ENCODE peak calls at places on chromosomes 1 and 21, in ten cellular contexts. One of them, this sample, is unnamed.

GRCh38 chr1:213252026-213252425 is 201.0 kb downstream of the RPS6KC1 start:
- DNase-seq in AG09309: no peak
- DNase-seq in CD8-positive, alpha-beta T cell: no peak
- DNase-seq in GOT3: no peak
- DNase-seq in neuronal stem cell: no peak
- DNase-seq in NCI-H1436: no peak
- DNase-seq in left ventricle myocardium inferior: no peak
- DNase-seq in NCI-H1105 treated with DMSO at 0.1 percent for 48 hours: no peak
- DNase-seq in SHP77: no peak
- DNase-seq in cardiac fibroblast: no peak
- DNase-seq in this sample: no peak

GRCh38 chr1:157384252-157384651 is 168.1 kb downstream of the FCRL5 start:
- DNase-seq in AG09309: no peak
- DNase-seq in CD8-positive, alpha-beta T cell: no peak
- DNase-seq in GOT3: no peak
- DNase-seq in neuronal stem cell: no peak
- DNase-seq in NCI-H1436: no peak
- DNase-seq in left ventricle myocardium inferior: no peak
- DNase-seq in NCI-H1105 treated with DMSO at 0.1 percent for 48 hours: no peak
- DNase-seq in SHP77: no peak
- DNase-seq in cardiac fibroblast: no peak
- DNase-seq in this sample: no peak

GRCh38 chr1:233409540-233409939 is 82.0 kb downstream of the MAP3K21 start:
- DNase-seq in AG09309: no peak
- DNase-seq in CD8-positive, alpha-beta T cell: no peak
- DNase-seq in GOT3: no peak
- DNase-seq in neuronal stem cell: no peak
- DNase-seq in NCI-H1436: no peak
- DNase-seq in left ventricle myocardium inferior: no peak
- DNase-seq in NCI-H1105 treated with DMSO at 0.1 percent for 48 hours: no peak
- DNase-seq in SHP77: no peak
- DNase-seq in cardiac fibroblast: no peak
- DNase-seq in this sample: no peak

GRCh38 chr1:226406401-226406881 is 1.5 kb downstream of the PARP1 start:
- DNase-seq in AG09309: no peak
- DNase-seq in CD8-positive, alpha-beta T cell: no peak
- DNase-seq in GOT3: no peak
- DNase-seq in neuronal stem cell: no peak
- DNase-seq in NCI-H1436: no peak
- DNase-seq in left ventricle myocardium inferior: no peak
- DNase-seq in NCI-H1105 treated with DMSO at 0.1 percent for 48 hours: no peak
- DNase-seq in SHP77: no peak
- DNase-seq in cardiac fibroblast: peak; percentile 56
- DNase-seq in this sample: peak; percentile 23

GRCh38 chr1:183159960-183160359 is 26.1 kb upstream of the LAMC2 start:
- DNase-seq in AG09309: no peak
- DNase-seq in CD8-positive, alpha-beta T cell: no peak
- DNase-seq in GOT3: no peak
- DNase-seq in neuronal stem cell: no peak
- DNase-seq in NCI-H1436: no peak
- DNase-seq in left ventricle myocardium inferior: no peak
- DNase-seq in NCI-H1105 treated with DMSO at 0.1 percent for 48 hours: no peak
- DNase-seq in SHP77: no peak
- DNase-seq in cardiac fibroblast: peak; percentile 80
- DNase-seq in this sample: no peak

GRCh38 chr1:78145105-78145580 is 99.4 kb downstream of the GIPC2 start:
- DNase-seq in AG09309: peak; percentile 64
- DNase-seq in CD8-positive, alpha-beta T cell: no peak
- DNase-seq in GOT3: no peak
- DNase-seq in neuronal stem cell: peak; percentile 43
- DNase-seq in NCI-H1436: no peak
- DNase-seq in left ventricle myocardium inferior: peak; percentile 21
- DNase-seq in NCI-H1105 treated with DMSO at 0.1 percent for 48 hours: peak; percentile 75
- DNase-seq in SHP77: peak; percentile 29
- DNase-seq in cardiac fibroblast: peak; percentile 89
- DNase-seq in this sample: no peak

GRCh38 chr1:110540891-110541685 is 22.1 kb upstream of the KCNA10 start:
- DNase-seq in AG09309: no peak
- DNase-seq in CD8-positive, alpha-beta T cell: no peak
- DNase-seq in GOT3: no peak
- DNase-seq in neuronal stem cell: no peak
- DNase-seq in NCI-H1436: no peak
- DNase-seq in left ventricle myocardium inferior: no peak
- DNase-seq in NCI-H1105 treated with DMSO at 0.1 percent for 48 hours: no peak
- DNase-seq in SHP77: no peak
- DNase-seq in cardiac fibroblast: no peak
- DNase-seq in this sample: no peak

GRCh38 chr21:34158866-34159616 is 85.7 kb downstream of the MRPS6 start:
- DNase-seq in AG09309: no peak
- DNase-seq in CD8-positive, alpha-beta T cell: no peak
- DNase-seq in GOT3: no peak
- DNase-seq in neuronal stem cell: no peak
- DNase-seq in NCI-H1436: no peak
- DNase-seq in left ventricle myocardium inferior: no peak
- DNase-seq in NCI-H1105 treated with DMSO at 0.1 percent for 48 hours: no peak
- DNase-seq in SHP77: no peak
- DNase-seq in cardiac fibroblast: no peak
- DNase-seq in this sample: no peak

GRCh38 chr1:30598571-30599114 is 124.7 kb downstream of the MATN1 start:
- DNase-seq in AG09309: no peak
- DNase-seq in CD8-positive, alpha-beta T cell: no peak
- DNase-seq in GOT3: no peak
- DNase-seq in neuronal stem cell: no peak
- DNase-seq in NCI-H1436: no peak
- DNase-seq in left ventricle myocardium inferior: no peak
- DNase-seq in NCI-H1105 treated with DMSO at 0.1 percent for 48 hours: no peak
- DNase-seq in SHP77: no peak
- DNase-seq in cardiac fibroblast: no peak
- DNase-seq in this sample: no peak

GRCh38 chr1:20358761-20359263 is 68.1 kb downstream of the VWA5B1 start:
- DNase-seq in AG09309: no peak
- DNase-seq in CD8-positive, alpha-beta T cell: no peak
- DNase-seq in GOT3: no peak
- DNase-seq in neuronal stem cell: no peak
- DNase-seq in NCI-H1436: peak; percentile 23
- DNase-seq in left ventricle myocardium inferior: peak; percentile 71
- DNase-seq in NCI-H1105 treated with DMSO at 0.1 percent for 48 hours: peak; percentile 81
- DNase-seq in SHP77: peak; percentile 53
- DNase-seq in cardiac fibroblast: no peak
- DNase-seq in this sample: no peak

GRCh38 chr1:44584167-44584566 is 90.1 kb downstream of the TMEM53 start:
- DNase-seq in AG09309: no peak
- DNase-seq in CD8-positive, alpha-beta T cell: no peak
- DNase-seq in GOT3: no peak
- DNase-seq in neuronal stem cell: no peak
- DNase-seq in NCI-H1436: no peak
- DNase-seq in left ventricle myocardium inferior: no peak
- DNase-seq in NCI-H1105 treated with DMSO at 0.1 percent for 48 hours: no peak
- DNase-seq in SHP77: no peak
- DNase-seq in cardiac fibroblast: no peak
- DNase-seq in this sample: no peak

GRCh38 chr1:115189814-115190541 is 100.7 kb upstream of the TSPAN2 start:
- DNase-seq in AG09309: peak; percentile 91
- DNase-seq in CD8-positive, alpha-beta T cell: no peak
- DNase-seq in GOT3: no peak
- DNase-seq in neuronal stem cell: no peak
- DNase-seq in NCI-H1436: no peak
- DNase-seq in left ventricle myocardium inferior: no peak
- DNase-seq in NCI-H1105 treated with DMSO at 0.1 percent for 48 hours: no peak
- DNase-seq in SHP77: peak; percentile 7
- DNase-seq in cardiac fibroblast: peak; percentile 72
- DNase-seq in this sample: no peak

GRCh38 chr1:159302036-159302435 is at the start of gene FCER1A:
- DNase-seq in AG09309: no peak
- DNase-seq in CD8-positive, alpha-beta T cell: no peak
- DNase-seq in GOT3: no peak
- DNase-seq in neuronal stem cell: no peak
- DNase-seq in NCI-H1436: no peak
- DNase-seq in left ventricle myocardium inferior: no peak
- DNase-seq in NCI-H1105 treated with DMSO at 0.1 percent for 48 hours: no peak
- DNase-seq in SHP77: no peak
- DNase-seq in cardiac fibroblast: no peak
- DNase-seq in this sample: no peak

GRCh38 chr1:30810416-30811105 is 53.0 kb upstream of the LAPTM5 start:
- DNase-seq in AG09309: no peak
- DNase-seq in CD8-positive, alpha-beta T cell: no peak
- DNase-seq in GOT3: no peak
- DNase-seq in neuronal stem cell: no peak
- DNase-seq in NCI-H1436: no peak
- DNase-seq in left ventricle myocardium inferior: no peak
- DNase-seq in NCI-H1105 treated with DMSO at 0.1 percent for 48 hours: no peak
- DNase-seq in SHP77: no peak
- DNase-seq in cardiac fibroblast: no peak
- DNase-seq in this sample: no peak

GRCh38 chr1:235045034-235045690 is 83.5 kb downstream of the TOMM20 start:
- DNase-seq in AG09309: no peak
- DNase-seq in CD8-positive, alpha-beta T cell: no peak
- DNase-seq in GOT3: no peak
- DNase-seq in neuronal stem cell: no peak
- DNase-seq in NCI-H1436: no peak
- DNase-seq in left ventricle myocardium inferior: no peak
- DNase-seq in NCI-H1105 treated with DMSO at 0.1 percent for 48 hours: no peak
- DNase-seq in SHP77: no peak
- DNase-seq in cardiac fibroblast: no peak
- DNase-seq in this sample: no peak

GRCh38 chr1:209335090-209335692 is 248.3 kb upstream of the CAMK1G start:
- DNase-seq in AG09309: no peak
- DNase-seq in CD8-positive, alpha-beta T cell: no peak
- DNase-seq in GOT3: no peak
- DNase-seq in neuronal stem cell: peak; percentile 24
- DNase-seq in NCI-H1436: peak; percentile 29
- DNase-seq in left ventricle myocardium inferior: no peak
- DNase-seq in NCI-H1105 treated with DMSO at 0.1 percent for 48 hours: peak; percentile 44
- DNase-seq in SHP77: peak; percentile 9
- DNase-seq in cardiac fibroblast: peak; percentile 36
- DNase-seq in this sample: peak; percentile 5

GRCh38 chr1:155569988-155570592 is 7.5 kb upstream of the ASH1L start:
- DNase-seq in AG09309: no peak
- DNase-seq in CD8-positive, alpha-beta T cell: no peak
- DNase-seq in GOT3: no peak
- DNase-seq in neuronal stem cell: no peak
- DNase-seq in NCI-H1436: no peak
- DNase-seq in left ventricle myocardium inferior: no peak
- DNase-seq in NCI-H1105 treated with DMSO at 0.1 percent for 48 hours: no peak
- DNase-seq in SHP77: no peak
- DNase-seq in cardiac fibroblast: peak; percentile 95
- DNase-seq in this sample: no peak

GRCh38 chr1:15399710-15400109 is 10.0 kb upstream of the EFHD2 start:
- DNase-seq in AG09309: no peak
- DNase-seq in CD8-positive, alpha-beta T cell: no peak
- DNase-seq in GOT3: no peak
- DNase-seq in neuronal stem cell: no peak
- DNase-seq in NCI-H1436: no peak
- DNase-seq in left ventricle myocardium inferior: no peak
- DNase-seq in NCI-H1105 treated with DMSO at 0.1 percent for 48 hours: no peak
- DNase-seq in SHP77: no peak
- DNase-seq in cardiac fibroblast: no peak
- DNase-seq in this sample: no peak

GRCh38 chr1:111556318-111557037 is 53.0 kb upstream of the ADORA3 start:
- DNase-seq in AG09309: no peak
- DNase-seq in CD8-positive, alpha-beta T cell: no peak
- DNase-seq in GOT3: no peak
- DNase-seq in neuronal stem cell: no peak
- DNase-seq in NCI-H1436: no peak
- DNase-seq in left ventricle myocardium inferior: no peak
- DNase-seq in NCI-H1105 treated with DMSO at 0.1 percent for 48 hours: no peak
- DNase-seq in SHP77: no peak
- DNase-seq in cardiac fibroblast: no peak
- DNase-seq in this sample: no peak

GRCh38 chr1:219264557-219264956 is 90.9 kb downstream of the LYPLAL1 start:
- DNase-seq in AG09309: no peak
- DNase-seq in CD8-positive, alpha-beta T cell: no peak
- DNase-seq in GOT3: no peak
- DNase-seq in neuronal stem cell: peak; percentile 14
- DNase-seq in NCI-H1436: no peak
- DNase-seq in left ventricle myocardium inferior: no peak
- DNase-seq in NCI-H1105 treated with DMSO at 0.1 percent for 48 hours: no peak
- DNase-seq in SHP77: no peak
- DNase-seq in cardiac fibroblast: no peak
- DNase-seq in this sample: no peak

GRCh38 chr1:63804829-63805484 is 31.1 kb downstream of the ROR1 start:
- DNase-seq in AG09309: no peak
- DNase-seq in CD8-positive, alpha-beta T cell: no peak
- DNase-seq in GOT3: no peak
- DNase-seq in neuronal stem cell: no peak
- DNase-seq in NCI-H1436: no peak
- DNase-seq in left ventricle myocardium inferior: no peak
- DNase-seq in NCI-H1105 treated with DMSO at 0.1 percent for 48 hours: no peak
- DNase-seq in SHP77: no peak
- DNase-seq in cardiac fibroblast: no peak
- DNase-seq in this sample: no peak

GRCh38 chr1:218646288-218646687 is 301.2 kb downstream of the TGFB2 start:
- DNase-seq in AG09309: no peak
- DNase-seq in CD8-positive, alpha-beta T cell: no peak
- DNase-seq in GOT3: no peak
- DNase-seq in neuronal stem cell: no peak
- DNase-seq in NCI-H1436: no peak
- DNase-seq in left ventricle myocardium inferior: no peak
- DNase-seq in NCI-H1105 treated with DMSO at 0.1 percent for 48 hours: no peak
- DNase-seq in SHP77: no peak
- DNase-seq in cardiac fibroblast: no peak
- DNase-seq in this sample: no peak

GRCh38 chr21:42587036-42587435 is 66.4 kb upstream of the PDE9A start:
- DNase-seq in AG09309: no peak
- DNase-seq in CD8-positive, alpha-beta T cell: no peak
- DNase-seq in GOT3: no peak
- DNase-seq in neuronal stem cell: no peak
- DNase-seq in NCI-H1436: no peak
- DNase-seq in left ventricle myocardium inferior: no peak
- DNase-seq in NCI-H1105 treated with DMSO at 0.1 percent for 48 hours: no peak
- DNase-seq in SHP77: no peak
- DNase-seq in cardiac fibroblast: no peak
- DNase-seq in this sample: no peak

GRCh38 chr1:59045137-59045536 is 251.8 kb upstream of the FGGY start:
- DNase-seq in AG09309: no peak
- DNase-seq in CD8-positive, alpha-beta T cell: no peak
- DNase-seq in GOT3: no peak
- DNase-seq in neuronal stem cell: no peak
- DNase-seq in NCI-H1436: no peak
- DNase-seq in left ventricle myocardium inferior: no peak
- DNase-seq in NCI-H1105 treated with DMSO at 0.1 percent for 48 hours: no peak
- DNase-seq in SHP77: no peak
- DNase-seq in cardiac fibroblast: no peak
- DNase-seq in this sample: no peak

GRCh38 chr1:93275634-93276295 is 69.9 kb upstream of the DR1 start:
- DNase-seq in AG09309: no peak
- DNase-seq in CD8-positive, alpha-beta T cell: no peak
- DNase-seq in GOT3: no peak
- DNase-seq in neuronal stem cell: no peak
- DNase-seq in NCI-H1436: no peak
- DNase-seq in left ventricle myocardium inferior: no peak
- DNase-seq in NCI-H1105 treated with DMSO at 0.1 percent for 48 hours: no peak
- DNase-seq in SHP77: no peak
- DNase-seq in cardiac fibroblast: peak; percentile 6
- DNase-seq in this sample: no peak

GRCh38 chr1:21933397-21934248 is 3.5 kb downstream of the HSPG2 start:
- DNase-seq in AG09309: no peak
- DNase-seq in CD8-positive, alpha-beta T cell: no peak
- DNase-seq in GOT3: no peak
- DNase-seq in neuronal stem cell: no peak
- DNase-seq in NCI-H1436: no peak
- DNase-seq in left ventricle myocardium inferior: peak; percentile 77
- DNase-seq in NCI-H1105 treated with DMSO at 0.1 percent for 48 hours: peak; percentile 79
- DNase-seq in SHP77: peak; percentile 64
- DNase-seq in cardiac fibroblast: no peak
- DNase-seq in this sample: no peak

GRCh38 chr1:219692981-219693380 is 80.1 kb upstream of the ZC3H11B start:
- DNase-seq in AG09309: no peak
- DNase-seq in CD8-positive, alpha-beta T cell: no peak
- DNase-seq in GOT3: no peak
- DNase-seq in neuronal stem cell: no peak
- DNase-seq in NCI-H1436: no peak
- DNase-seq in left ventricle myocardium inferior: no peak
- DNase-seq in NCI-H1105 treated with DMSO at 0.1 percent for 48 hours: no peak
- DNase-seq in SHP77: no peak
- DNase-seq in cardiac fibroblast: no peak
- DNase-seq in this sample: no peak

GRCh38 chr21:37916795-37917142 is 512 bp upstream of the KCNJ6 start:
- DNase-seq in AG09309: no peak
- DNase-seq in CD8-positive, alpha-beta T cell: no peak
- DNase-seq in GOT3: no peak
- DNase-seq in neuronal stem cell: peak; percentile 43
- DNase-seq in NCI-H1436: peak; percentile 48
- DNase-seq in left ventricle myocardium inferior: no peak
- DNase-seq in NCI-H1105 treated with DMSO at 0.1 percent for 48 hours: no peak
- DNase-seq in SHP77: peak; percentile 51
- DNase-seq in cardiac fibroblast: no peak
- DNase-seq in this sample: no peak

This sample was measured in SW 1271.